ENCODE peak calls at places on chromosomes 5 and 9, in four cellular contexts. One of them, this sample, is unnamed.

GRCh38 chr5:158942217-158942616 is 157.5 kb downstream of the EBF1 start:
- DNase-seq in HepG2: no peak
- DNase-seq in K562: no peak
- DNase-seq in H1: no peak
- DNase-seq in this sample: no peak

GRCh38 chr5:26121343-26121742 is 917.0 kb downstream of the CDH9 start:
- DNase-seq in K562: peak
- DNase-seq in H1: no peak
- DNase-seq in HepG2: peak
- DNase-seq in this sample: peak

GRCh38 chr9:95808001-95808400 is 67.5 kb upstream of the ERCC6L2 start:
- DNase-seq in HepG2: no peak
- DNase-seq in H1: no peak
- DNase-seq in K562: no peak
- DNase-seq in this sample: no peak

GRCh38 chr9:3855601-3856328 is 330.0 kb upstream of the RFX3 start:
- DNase-seq in HepG2: no peak
- DNase-seq in K562: no peak
- DNase-seq in H1: no peak
- DNase-seq in this sample: no peak

GRCh38 chr5:137705106-137705505 is 30.8 kb downstream of the KLHL3 start:
- DNase-seq in H1: no peak
- DNase-seq in K562: no peak
- DNase-seq in HepG2: no peak
- DNase-seq in this sample: no peak

GRCh38 chr5:161411156-161411555 is 135.4 kb downstream of the GABRB2 start:
- DNase-seq in K562: no peak
- DNase-seq in HepG2: no peak
- DNase-seq in H1: no peak
- DNase-seq in this sample: no peak

GRCh38 chr9:17744786-17745185 is 165.9 kb downstream of the SH3GL2 start:
- DNase-seq in K562: no peak
- DNase-seq in HepG2: no peak
- DNase-seq in H1: no peak
- DNase-seq in this sample: no peak

GRCh38 chr5:158629591-158630312 is 470.0 kb downstream of the EBF1 start:
- DNase-seq in H1: no peak
- DNase-seq in HepG2: no peak
- DNase-seq in K562: no peak
- DNase-seq in this sample: no peak

GRCh38 chr9:129125478-129125877 is 14.3 kb downstream of the PTPA start:
- DNase-seq in HepG2: no peak
- DNase-seq in K562: no peak
- DNase-seq in H1: no peak
- DNase-seq in this sample: peak

GRCh38 chr9:16258708-16259107 is 611.8 kb downstream of the BNC2 start:
- DNase-seq in H1: no peak
- DNase-seq in K562: no peak
- DNase-seq in HepG2: no peak
- DNase-seq in this sample: no peak

DNA sequence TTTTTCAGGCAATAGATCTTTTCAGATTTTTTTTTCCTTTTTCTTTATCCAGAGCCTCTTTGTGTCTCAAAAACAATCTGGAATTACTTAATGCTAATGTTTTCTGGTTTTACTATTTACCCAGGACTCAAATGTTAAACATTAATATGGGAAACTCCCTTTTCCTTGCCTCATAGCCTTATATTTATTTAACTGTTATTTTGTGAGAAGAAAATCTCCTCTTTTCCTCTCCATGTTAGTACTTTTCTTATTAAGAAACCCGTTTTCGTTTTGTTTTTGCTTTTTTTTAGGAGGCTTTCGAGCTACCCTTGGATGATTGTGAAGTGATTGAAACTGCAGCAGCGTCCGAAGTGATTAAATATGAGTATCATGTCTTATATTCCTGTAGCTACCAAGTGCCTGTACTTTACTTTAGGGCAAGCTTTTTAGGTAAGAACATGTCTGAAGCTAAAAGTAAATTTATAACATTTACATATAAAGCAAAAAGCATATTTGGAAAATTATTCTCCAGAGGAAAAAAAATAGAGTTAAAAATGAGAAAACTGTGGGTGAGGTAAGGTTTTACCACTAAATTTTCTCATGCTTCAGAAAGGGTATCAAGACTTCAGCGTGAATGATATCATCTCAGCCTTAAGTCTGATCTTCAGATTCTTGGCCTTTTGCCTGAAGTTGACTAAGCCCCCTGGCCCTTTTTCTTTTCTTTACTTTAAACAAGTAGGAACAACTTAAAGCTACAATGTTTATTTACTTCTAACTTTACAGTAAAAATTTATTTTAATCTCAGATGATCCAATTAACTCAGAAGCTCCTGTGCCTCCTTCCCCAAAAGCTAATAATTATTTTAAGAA is 113.8 kb downstream of the RPS23 start:
- DNase-seq in H1: no peak
- DNase-seq in K562: no peak
- DNase-seq in HepG2: no peak
- DNase-seq in this sample: peak
- TF ChIP-seq PHF8 in H1: no peak
- TF ChIP-seq PHF8 in K562: no peak
- TF ChIP-seq PHF8 in HepG2: no peak
- TF ChIP-seq PHF8 in this sample: no peak

GRCh38 chr5:89728750-89729149 is 680.8 kb downstream of the CETN3 start:
- DNase-seq in HepG2: no peak
- DNase-seq in K562: no peak
- DNase-seq in H1: no peak
- DNase-seq in this sample: no peak
- TF ChIP-seq PHF8 in HepG2: no peak
- TF ChIP-seq PHF8 in K562: no peak
- TF ChIP-seq PHF8 in H1: no peak
- TF ChIP-seq PHF8 in this sample: no peak

GRCh38 chr5:1103505-1104326 is 8.1 kb downstream of the SLC12A7 start:
- DNase-seq in K562: peak
- DNase-seq in H1: no peak
- DNase-seq in HepG2: peak
- DNase-seq in this sample: no peak
- TF ChIP-seq PHF8 in K562: no peak
- TF ChIP-seq PHF8 in H1: no peak
- TF ChIP-seq PHF8 in HepG2: no peak
- TF ChIP-seq PHF8 in this sample: no peak

DNA sequence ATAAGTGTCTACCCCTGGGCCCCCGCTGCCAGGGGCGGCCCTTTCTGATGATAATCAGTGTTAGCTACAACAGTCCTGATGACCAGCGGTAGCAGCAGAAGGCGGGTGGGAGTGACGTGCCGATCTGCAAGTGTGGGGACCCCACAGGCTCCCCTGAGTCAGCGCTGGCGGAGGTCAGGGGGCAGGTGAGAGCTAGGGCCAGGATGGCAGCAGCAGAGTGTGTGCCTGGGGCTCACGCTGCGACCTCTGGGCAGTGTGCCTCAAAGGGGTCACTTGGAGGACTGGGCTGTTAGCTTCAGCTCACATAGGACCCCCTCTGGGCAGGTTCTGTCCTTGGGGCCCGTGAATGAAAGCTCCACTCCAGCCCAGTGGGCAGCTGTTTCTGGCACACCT is 80.4 kb downstream of the HMCN2 start:
- DNase-seq in K562: no peak
- DNase-seq in HepG2: no peak
- DNase-seq in H1: no peak
- DNase-seq in this sample: no peak
- TF ChIP-seq PHF8 in K562: no peak
- TF ChIP-seq PHF8 in HepG2: no peak
- TF ChIP-seq PHF8 in H1: no peak
- TF ChIP-seq PHF8 in this sample: no peak

GRCh38 chr5:172983542-172984243 is at the start of gene ATP6V0E1:
- DNase-seq in HepG2: peak
- DNase-seq in H1: peak
- DNase-seq in K562: peak
- DNase-seq in this sample: peak
- TF ChIP-seq PHF8 in HepG2: peak
- TF ChIP-seq PHF8 in H1: peak
- TF ChIP-seq PHF8 in K562: peak
- TF ChIP-seq PHF8 in this sample: peak